ENCODE peak calls at places on chromosomes 6 and 20, in five cellular contexts. G is HCT116, F is ascending aorta, C is heart left ventricle, O is uterus. B is an unnamed sample.

GRCh38 chr6:132960720-132961119 is 146.4 kb downstream of the RPS12 start:
- DNase-seq in O (no peak), F (no peak), G (no peak), C (no peak), B (no peak)

GRCh38 chr6:43897571-43898302 is 127.7 kb downstream of the VEGFA start:
- DNase-seq in C (no peak), F (no peak), G (no peak), O (no peak), B (no peak)

GRCh38 chr6:139369568-139370046 is 4.8 kb downstream of the CITED2 start:
- DNase-seq in C (no peak), F (no peak), O (no peak), G (no peak), B (no peak)

GRCh38 chr6:158630944-158631616 is 13.5 kb downstream of the DYNLT1 start:
- DNase-seq in F (no peak), C (peak), G (no peak), O (peak), B (no peak)

GRCh38 chr6:83474309-83474708 is 38.0 kb upstream of the PRSS35 start:
- DNase-seq in G (no peak), O (no peak), F (no peak), C (no peak), B (no peak)

GRCh38 chr6:36769676-36770499 is 69.4 kb downstream of the CPNE5 start:
- DNase-seq in O (no peak), F (no peak), G (no peak), C (peak), B (no peak)

GRCh38 chr6:7505196-7505699 is 36.2 kb upstream of the DSP start:
- DNase-seq in G (peak), F (no peak), C (no peak), O (no peak), B (no peak)

GRCh38 chr20:20267685-20268429 is 100.0 kb upstream of the INSM1 start:
- DNase-seq in G (no peak), O (no peak), F (no peak), C (no peak), B (no peak)

GRCh38 chr6:57216235-57217101 is 5.6 kb downstream of the RAB23 start:
- DNase-seq in G (no peak), O (peak), F (no peak), C (no peak), B (no peak)

GRCh38 chr6:139376604-139377218 is 2.3 kb upstream of the CITED2 start:
- DNase-seq in O (peak), F (peak), G (no peak), C (no peak), B (no peak)

GRCh38 chr20:46036370-46036769 is 7.4 kb downstream of the SLC12A5 start:
- DNase-seq in C (peak), G (no peak), F (no peak), O (no peak), B (no peak)

GRCh38 chr6:150549007-150549406 is 50.7 kb upstream of the PLEKHG1 start:
- DNase-seq in F (no peak), C (no peak), G (no peak), O (no peak), B (no peak)

GRCh38 chr20:61478094-61478493 is 226.0 kb downstream of the CDH4 start:
- DNase-seq in G (no peak), O (no peak), F (no peak), C (no peak), B (no peak)

GRCh38 chr6:131135244-131136020 is at the start of gene AKAP7:
- DNase-seq in C (peak), G (peak), O (peak), F (peak), B (no peak)

GRCh38 chr6:28995093-28995650 is 9.9 kb downstream of the ZNF311 start:
- DNase-seq in G (no peak), O (no peak), F (no peak), C (no peak), B (no peak)

GRCh38 chr6:157148391-157149323 is 174.7 kb downstream of the TMEM242 start:
- DNase-seq in O (peak), C (peak), G (peak), F (peak), B (peak)

GRCh38 chr6:142843344-142843743 is 101.6 kb downstream of the HIVEP2 start:
- DNase-seq in G (no peak), C (no peak), O (no peak), F (no peak), B (no peak)

GRCh38 chr6:74113901-74114300 is 417.9 kb downstream of the CD109 start:
- DNase-seq in F (no peak), O (no peak), G (no peak), C (no peak), B (no peak)

GRCh38 chr6:119349341-119350201 is at the start of gene MAN1A1:
- DNase-seq in F (peak), G (peak), O (peak), C (peak), B (peak)

GRCh38 chr20:34817801-34818200 is 7.7 kb downstream of the NCOA6 start:
- DNase-seq in O (no peak), C (no peak), G (no peak), F (no peak), B (no peak)

GRCh38 chr6:149033454-149034241 is 283.9 kb upstream of the TAB2 start:
- DNase-seq in G (no peak), F (no peak), O (no peak), C (no peak), B (no peak)

GRCh38 chr6:105326838-105327745 is 75.8 kb downstream of the PREP start:
- DNase-seq in O (no peak), G (peak), C (no peak), F (no peak), B (peak)

GRCh38 chr20:2203436-2203835 is 92.4 kb upstream of the TGM3 start:
- DNase-seq in G (no peak), F (no peak), C (no peak), O (no peak), B (no peak)

GRCh38 chr6:1244941-1245340 is 67.0 kb upstream of the FOXQ1 start:
- DNase-seq in F (no peak), G (no peak), C (no peak), O (no peak), B (no peak)

GRCh38 chr20:4069741-4070140 is 54.4 kb upstream of the RNF24 start:
- DNase-seq in C (no peak), G (no peak), O (no peak), F (peak), B (no peak)

GRCh38 chr6:125231133-125231532 is 70.6 kb downstream of the HDDC2 start:
- DNase-seq in F (no peak), G (no peak), O (no peak), C (no peak), B (no peak)

GRCh38 chr20:18902181-18902725 is 88.7 kb downstream of the SCP2D1 start:
- DNase-seq in O (no peak), C (no peak), G (no peak), F (no peak), B (no peak)

GRCh38 chr6:36954262-36954931 is at the start of gene PI16:
- DNase-seq in C (no peak), O (no peak), G (no peak), F (peak), B (no peak)

GRCh38 chr6:167119680-167120556 is 3.0 kb upstream of the CCR6 start:
- DNase-seq in F (no peak), O (no peak), C (no peak), G (no peak), B (no peak)

GRCh38 chr6:21048047-21048446 is 513.8 kb downstream of the CDKAL1 start:
- DNase-seq in O (no peak), C (no peak), G (no peak), F (no peak), B (no peak)

GRCh38 chr6:132391391-132392291 is 9.6 kb downstream of the MOXD1 start:
- DNase-seq in G (no peak), F (no peak), C (no peak), O (peak), B (peak)

GRCh38 chr20:18639501-18639979 is 51.7 kb downstream of the DTD1 start:
- DNase-seq in F (no peak), G (no peak), O (no peak), C (no peak), B (no peak)

DNA sequence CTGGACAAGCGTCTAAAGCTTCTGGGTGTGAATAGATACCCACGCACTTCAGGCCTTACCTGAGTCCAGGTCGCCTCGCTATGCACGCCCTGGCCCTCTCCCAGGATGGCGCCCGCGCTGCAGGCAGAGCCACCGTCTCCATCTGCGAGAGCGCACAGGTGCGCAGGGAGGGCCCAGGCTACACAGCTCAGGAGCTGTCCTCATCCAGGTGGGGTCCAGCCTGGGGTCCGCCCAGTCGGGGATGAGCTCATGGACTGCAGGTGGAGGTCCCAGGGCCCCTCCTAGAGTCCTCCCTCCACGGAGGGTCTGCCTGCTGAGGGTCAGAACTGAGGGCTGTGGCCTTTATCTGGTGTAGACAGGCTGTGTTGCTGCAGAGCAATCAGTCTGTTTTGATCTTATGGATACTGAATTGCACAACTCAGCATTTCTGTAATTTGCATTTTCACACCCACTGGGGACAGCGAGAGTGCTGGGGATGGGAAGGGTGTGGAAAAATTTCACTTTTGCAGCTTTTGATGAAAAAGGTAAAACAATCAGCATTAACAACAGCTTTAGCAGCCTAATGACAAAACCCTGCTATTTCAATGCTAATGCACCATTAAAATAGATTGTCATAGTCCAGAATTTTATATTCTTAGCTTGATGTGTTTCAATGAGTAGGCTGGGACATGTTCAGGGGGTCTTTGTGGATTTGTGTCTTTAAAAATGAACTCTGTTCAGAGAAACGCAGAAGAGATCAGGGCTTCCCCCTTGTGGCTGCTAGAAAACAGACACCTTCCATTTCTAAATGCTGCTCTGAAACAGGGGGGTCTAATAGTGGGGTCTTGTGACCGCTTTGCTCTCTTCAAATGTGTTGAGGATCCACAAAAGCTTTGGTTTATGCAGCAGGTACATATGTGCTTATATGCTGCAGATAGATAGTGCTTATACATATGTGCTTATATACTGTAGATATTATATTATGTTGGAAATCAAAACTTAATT is 77.8 kb upstream of the PHACTR3 start:
- DNase-seq in O (no peak), F (no peak), G (no peak), C (no peak), B (no peak)
- TF ChIP-seq CTCF in O (no peak), F (no peak), G (peak), C (peak), B (peak)

DNA sequence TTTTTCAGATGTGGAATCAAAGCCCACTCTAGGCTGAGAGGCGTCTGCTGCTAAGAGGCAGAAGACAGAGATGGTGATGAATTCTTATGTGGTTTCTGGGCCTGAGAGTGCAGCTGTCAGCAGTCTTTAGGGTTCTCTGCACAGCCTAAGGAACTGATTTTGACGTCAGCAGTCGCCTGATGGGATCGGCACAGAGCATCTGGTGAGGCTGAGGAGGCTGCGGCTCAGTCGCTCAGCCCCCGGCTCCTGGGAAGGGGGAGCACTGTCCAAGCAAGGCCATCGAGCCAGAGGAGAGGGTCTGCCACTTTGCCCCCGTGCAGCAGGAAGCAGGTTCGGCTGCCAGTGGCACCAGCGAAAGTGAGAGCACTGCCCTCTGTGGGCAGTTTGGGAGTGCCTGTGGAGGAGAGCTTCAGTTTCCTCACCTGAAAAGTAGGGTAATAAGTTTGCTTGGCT is 92.5 kb downstream of the TCP11 start:
- DNase-seq in C (no peak), F (no peak), G (no peak), O (peak), B (peak)
- H3K4me3 ChIP-seq in C (no peak), F (peak), G (no peak), O (no peak), B (peak)

GRCh38 chr20:8152847-8153246 is 20.8 kb downstream of the PLCB1 start:
- DNase-seq in G (no peak), C (no peak), O (no peak), F (no peak), B (no peak)

GRCh38 chr20:8150591-8150990 is 18.5 kb downstream of the PLCB1 start:
- DNase-seq in C (no peak), F (no peak), O (no peak), G (no peak), B (no peak)

GRCh38 chr20:8151371-8151770 is 19.3 kb downstream of the PLCB1 start:
- DNase-seq in G (no peak), C (no peak), O (no peak), F (no peak), B (no peak)

GRCh38 chr20:8153281-8153908 is 21.3 kb downstream of the PLCB1 start:
- DNase-seq in F (no peak), O (no peak), C (no peak), G (no peak), B (no peak)

DNA sequence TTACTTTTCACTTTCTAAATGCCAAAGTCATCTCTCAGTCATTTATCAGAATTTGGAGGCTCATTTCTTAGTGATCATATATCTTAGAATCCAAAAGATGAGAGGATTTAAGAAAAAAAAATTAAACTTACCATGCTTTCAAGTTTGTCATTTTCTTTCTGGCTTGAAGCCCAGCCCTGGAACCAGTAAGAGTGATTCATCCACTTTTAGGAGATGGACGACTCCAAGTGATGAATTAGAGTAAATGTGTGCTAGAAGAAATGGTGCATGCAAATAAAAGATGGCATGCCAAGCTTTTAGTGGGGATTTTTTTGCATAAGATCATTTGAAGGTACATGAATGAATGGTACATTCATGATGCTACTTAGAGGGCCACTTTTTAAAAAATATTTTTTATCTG is 20.1 kb downstream of the PLCB1 start:
- DNase-seq in C (no peak), G (no peak), O (no peak), F (no peak), B (no peak)
- H3K27ac ChIP-seq in C (peak), G (no peak), O (no peak), F (no peak), B (no peak)

GRCh38 chr20:11569163-11569562 is 348.5 kb upstream of the BTBD3 start:
- DNase-seq in O (no peak), G (no peak), C (no peak), F (no peak), B (no peak)
- TF ChIP-seq CTCF in O (no peak), G (no peak), C (no peak), F (no peak), B (no peak)

GRCh38 chr20:11229772-11230171 is 556.0 kb upstream of the JAG1 start:
- DNase-seq in F (peak), G (peak), C (no peak), O (peak), B (peak)
- H3K4me3 ChIP-seq in F (no peak), G (no peak), C (no peak), O (no peak), B (no peak)

DNA sequence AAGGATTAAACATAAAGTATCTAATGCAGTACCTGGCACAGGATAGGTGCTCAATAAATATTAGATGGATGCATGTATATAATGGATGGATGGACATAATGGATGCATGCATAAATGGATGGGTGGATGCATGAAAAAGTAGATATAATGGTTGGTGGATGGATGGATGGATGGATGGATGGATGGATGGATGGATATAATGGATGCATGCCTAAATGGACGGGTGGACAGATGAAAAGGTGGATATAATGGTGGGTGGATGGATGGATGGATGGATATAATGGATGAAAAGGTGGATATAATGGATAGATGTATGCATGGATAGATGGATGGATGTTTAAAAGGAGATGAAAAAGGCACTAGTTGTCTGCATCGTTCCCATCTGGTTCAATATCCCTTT is 26.0 kb downstream of the TFEB start:
- DNase-seq in C (no peak), G (no peak), F (no peak), O (no peak), B (no peak)
- H3K27ac ChIP-seq in C (no peak), G (no peak), F (no peak), O (no peak), B (no peak)

DNA sequence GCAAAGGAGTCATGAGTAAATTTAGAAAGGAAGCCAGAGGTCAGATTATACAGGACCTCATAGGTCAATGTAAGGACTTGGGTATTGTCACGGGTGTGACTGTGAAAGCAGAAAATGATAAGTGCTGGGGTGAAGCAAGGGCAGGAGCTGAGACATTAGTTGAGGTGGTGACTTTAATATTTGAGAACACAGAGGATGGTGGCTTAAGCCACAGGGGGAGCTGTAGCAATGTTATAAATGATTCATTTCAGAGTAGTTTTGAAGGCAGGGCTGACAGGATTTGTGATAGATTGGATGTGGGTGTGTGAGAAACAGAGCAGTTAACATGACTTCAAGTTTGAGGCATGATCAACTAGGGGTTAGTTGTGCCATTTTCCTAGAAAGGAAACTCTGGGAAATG is 659.9 kb downstream of the EPM2A start:
- DNase-seq in G (no peak), C (no peak), O (no peak), F (no peak), B (no peak)
- TF ChIP-seq CTCF in G (no peak), C (no peak), O (no peak), F (no peak), B (no peak)

GRCh38 chr6:110414669-110415296 is 592 bp downstream of the DDO start:
- DNase-seq in G (no peak), C (no peak), F (no peak), O (no peak), B (no peak)

GRCh38 chr6:110412258-110412839 is 3.0 kb downstream of the DDO start:
- DNase-seq in F (no peak), O (no peak), C (no peak), G (no peak), B (no peak)

GRCh38 chr6:110410534-110410933 is 4.8 kb downstream of the DDO start:
- DNase-seq in C (no peak), O (no peak), F (no peak), G (no peak), B (no peak)

GRCh38 chr6:110419028-110419739 is 3.8 kb upstream of the DDO start:
- DNase-seq in C (no peak), O (no peak), G (no peak), F (no peak), B (no peak)

DNA sequence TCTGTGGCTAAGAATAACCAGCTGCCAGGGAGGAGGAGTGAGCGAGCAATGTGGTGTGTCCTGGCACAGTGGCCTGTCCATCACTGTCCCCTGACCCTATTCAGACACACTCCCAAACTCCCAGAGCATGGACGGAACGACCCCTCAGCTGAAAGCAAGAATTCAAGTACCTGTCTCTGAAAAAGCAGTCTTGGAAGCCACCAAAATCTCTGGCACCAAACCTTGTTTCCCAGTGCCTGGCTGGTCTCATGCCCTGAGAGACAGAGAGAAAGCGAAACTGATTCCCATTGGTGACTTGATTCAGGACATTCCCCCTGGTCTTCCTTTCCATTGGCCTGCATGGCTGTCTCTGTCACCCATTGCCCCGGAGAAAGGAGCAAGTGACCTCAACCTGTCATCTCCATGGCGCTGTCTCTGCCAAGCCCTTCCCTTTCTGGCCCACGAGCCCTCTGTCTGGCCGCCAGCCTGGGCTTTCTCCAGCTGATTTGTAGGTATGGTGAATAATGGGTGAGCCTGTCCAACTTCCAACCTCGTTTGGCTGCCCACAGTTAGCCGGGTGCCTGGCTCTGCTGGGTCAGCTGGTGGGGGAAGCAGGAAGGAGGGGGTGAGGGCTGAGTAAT is at the start of gene DDO:
- DNase-seq in G (no peak), F (peak), C (peak), O (peak), B (no peak)
- H3K4me3 ChIP-seq in G (no peak), F (peak), C (peak), O (peak), B (peak)